ENCODE peak calls at places on chromosome 9, in six cellular contexts. G is HEK293T, B is NCI-H460, S is DMS153, Q is fibroblast of the conjunctiva, D is non-pigmented ciliary epithelial cell. K is an unnamed sample.
A peak's percentile ranks its signal among the peaks of the same experiment; 100 is the strongest.

GRCh38 chr9:136222166-136222895 is 17.4 kb upstream of the LHX3 start:
- DNase-seq in B (no peak), S (no peak), Q (no peak), G (no peak), D (no peak), K (no peak)

GRCh38 chr9:127538849-127539258 is 73.2 kb upstream of the STXBP1 start:
- DNase-seq in D (no peak), B (no peak), S (no peak), Q (no peak), G (no peak), K (no peak)

GRCh38 chr9:114811301-114811700 is 5.5 kb upstream of the TNFSF15 start:
- DNase-seq in G (no peak), S (peak; percentile 8), Q (no peak), D (no peak), B (no peak), K (no peak)

GRCh38 chr9:34452568-34452967 is 5.8 kb downstream of the FAM219A start:
- DNase-seq in S (no peak), B (no peak), Q (no peak), G (no peak), D (no peak), K (no peak)

GRCh38 chr9:73264636-73265035 is 113.0 kb downstream of the ANXA1 start:
- DNase-seq in D (no peak), G (no peak), B (no peak), Q (no peak), S (no peak), K (no peak)

GRCh38 chr9:121331992-121332685 is 37.9 kb downstream of the STOM start:
- DNase-seq in G (no peak), Q (peak; percentile 23), D (no peak), S (no peak), B (no peak), K (no peak)

GRCh38 chr9:76616780-76617179 is 147.5 kb upstream of the PCA3 start:
- DNase-seq in G (no peak), S (no peak), B (no peak), Q (no peak), D (no peak), K (no peak)

GRCh38 chr9:120791161-120791560 is 2.1 kb downstream of the FBXW2 start:
- DNase-seq in S (no peak), Q (no peak), G (no peak), B (no peak), D (no peak), K (no peak)

GRCh38 chr9:138097501-138097991 is 220.0 kb downstream of the CACNA1B start:
- DNase-seq in S (no peak), B (no peak), D (no peak), G (no peak), Q (no peak), K (no peak)

GRCh38 chr9:36855443-36856315 is 178.4 kb downstream of the PAX5 start:
- DNase-seq in Q (no peak), D (no peak), B (peak; percentile 8), G (peak; percentile 51), S (no peak), K (no peak)

GRCh38 chr9:128689293-128689770 is 310 bp downstream of the SET start:
- DNase-seq in D (no peak), B (no peak), G (peak; percentile 33), S (no peak), Q (no peak), K (no peak)

GRCh38 chr9:75358837-75359236 is 270.5 kb downstream of the OSTF1 start:
- DNase-seq in B (no peak), S (no peak), G (no peak), Q (no peak), D (no peak), K (no peak)

GRCh38 chr9:82865524-82865923 is 197.4 kb downstream of the RASEF start:
- DNase-seq in D (no peak), S (no peak), B (no peak), G (no peak), Q (no peak), K (no peak)

GRCh38 chr9:137167113-137167751 is 2.6 kb downstream of the LRRC26 start:
- DNase-seq in Q (no peak), B (no peak), G (no peak), D (no peak), S (no peak), K (no peak)

GRCh38 chr9:3893519-3893918 is 367.7 kb upstream of the RFX3 start:
- DNase-seq in G (no peak), D (no peak), Q (no peak), B (no peak), S (peak; percentile 7), K (no peak)

GRCh38 chr9:129336601-129337286 is 158.7 kb upstream of the IER5L start:
- DNase-seq in B (no peak), Q (no peak), G (no peak), S (no peak), D (no peak), K (no peak)

GRCh38 chr9:96565684-96566360 is 53.8 kb downstream of the CDC14B start:
- DNase-seq in S (no peak), Q (no peak), B (no peak), G (no peak), D (no peak), K (no peak)

GRCh38 chr9:116100711-116101111 is 52.9 kb upstream of the PAPPA start:
- DNase-seq in D (peak; percentile 85), S (no peak), B (no peak), Q (no peak), G (no peak), K (no peak)

GRCh38 chr9:121048618-121049017 is 1.5 kb downstream of the C5 start:
- DNase-seq in B (no peak), G (no peak), S (no peak), D (no peak), Q (no peak), K (no peak)

GRCh38 chr9:134962998-134963364 is 45.3 kb upstream of the FCN1 start:
- DNase-seq in D (no peak), B (no peak), G (no peak), Q (no peak), S (no peak), K (no peak)

GRCh38 chr9:115422932-115423440 is 305.0 kb upstream of the TNC start:
- DNase-seq in B (no peak), G (no peak), D (no peak), S (no peak), Q (no peak), K (peak; percentile 46)

GRCh38 chr9:120886490-120886967 is 9.5 kb upstream of the PHF19 start:
- DNase-seq in S (no peak), G (no peak), B (no peak), Q (no peak), D (no peak), K (no peak)